ENCODE peak calls at places on chromosome 6, in seven cellular contexts. One of them, this sample, is unnamed.

GRCh38 chr6:33886673-33887144 is 82.9 kb upstream of the MLN start:
- DNase-seq in AG09319: no peak
- DNase-seq in choroid plexus epithelial cell: peak; percentile 11
- DNase-seq in brain microvascular endothelial cell: no peak
- DNase-seq in cardiac muscle cell: peak; percentile 97
- DNase-seq in GM13976: no peak
- DNase-seq in CD8-positive, alpha-beta T cell: no peak
- DNase-seq in this sample: no peak

GRCh38 chr6:133888931-133889556 is at the start of gene TCF21:
- DNase-seq in choroid plexus epithelial cell: peak; percentile 65
- DNase-seq in CD8-positive, alpha-beta T cell: no peak
- DNase-seq in GM13976: no peak
- DNase-seq in AG09319: no peak
- DNase-seq in cardiac muscle cell: peak; percentile 85
- DNase-seq in brain microvascular endothelial cell: no peak
- DNase-seq in this sample: no peak

GRCh38 chr6:137387365-137387764 is 106.8 kb downstream of the OLIG3 start:
- DNase-seq in brain microvascular endothelial cell: no peak
- DNase-seq in choroid plexus epithelial cell: no peak
- DNase-seq in AG09319: no peak
- DNase-seq in CD8-positive, alpha-beta T cell: no peak
- DNase-seq in cardiac muscle cell: no peak
- DNase-seq in GM13976: no peak
- DNase-seq in this sample: no peak

GRCh38 chr6:151385177-151385576 is 6.2 kb downstream of the ZBTB2 start:
- DNase-seq in brain microvascular endothelial cell: no peak
- DNase-seq in choroid plexus epithelial cell: no peak
- DNase-seq in AG09319: no peak
- DNase-seq in GM13976: peak; percentile 36
- DNase-seq in CD8-positive, alpha-beta T cell: no peak
- DNase-seq in cardiac muscle cell: no peak
- DNase-seq in this sample: no peak

GRCh38 chr6:154909821-154910220 is 85.3 kb upstream of the TIAM2 start:
- DNase-seq in AG09319: peak; percentile 22
- DNase-seq in GM13976: no peak
- DNase-seq in cardiac muscle cell: peak; percentile 75
- DNase-seq in brain microvascular endothelial cell: no peak
- DNase-seq in CD8-positive, alpha-beta T cell: no peak
- DNase-seq in choroid plexus epithelial cell: peak; percentile 59
- DNase-seq in this sample: no peak

GRCh38 chr6:51260003-51260402 is 441.3 kb downstream of the TFAP2B start:
- DNase-seq in cardiac muscle cell: no peak
- DNase-seq in GM13976: no peak
- DNase-seq in brain microvascular endothelial cell: no peak
- DNase-seq in choroid plexus epithelial cell: no peak
- DNase-seq in CD8-positive, alpha-beta T cell: no peak
- DNase-seq in AG09319: no peak
- DNase-seq in this sample: no peak

GRCh38 chr6:142846883-142847287 is 98.1 kb downstream of the HIVEP2 start:
- DNase-seq in AG09319: peak; percentile 60
- DNase-seq in GM13976: no peak
- DNase-seq in choroid plexus epithelial cell: peak; percentile 95
- DNase-seq in brain microvascular endothelial cell: peak; percentile 95
- DNase-seq in CD8-positive, alpha-beta T cell: no peak
- DNase-seq in cardiac muscle cell: peak; percentile 67
- DNase-seq in this sample: no peak

GRCh38 chr6:125544819-125545218 is 204.6 kb upstream of the HEY2 start:
- DNase-seq in cardiac muscle cell: no peak
- DNase-seq in GM13976: no peak
- DNase-seq in brain microvascular endothelial cell: no peak
- DNase-seq in choroid plexus epithelial cell: no peak
- DNase-seq in AG09319: no peak
- DNase-seq in CD8-positive, alpha-beta T cell: no peak
- DNase-seq in this sample: no peak

GRCh38 chr6:72861935-72862432 is 240.1 kb downstream of the KCNQ5 start:
- DNase-seq in brain microvascular endothelial cell: peak; percentile 6
- DNase-seq in AG09319: peak; percentile 12
- DNase-seq in GM13976: peak; percentile 9
- DNase-seq in CD8-positive, alpha-beta T cell: no peak
- DNase-seq in cardiac muscle cell: peak; percentile 50
- DNase-seq in choroid plexus epithelial cell: peak; percentile 6
- DNase-seq in this sample: no peak

GRCh38 chr6:124882580-124883393 is 79.5 kb upstream of the RNF217 start:
- DNase-seq in brain microvascular endothelial cell: no peak
- DNase-seq in GM13976: no peak
- DNase-seq in AG09319: peak; percentile 16
- DNase-seq in cardiac muscle cell: peak; percentile 70
- DNase-seq in choroid plexus epithelial cell: peak; percentile 66
- DNase-seq in CD8-positive, alpha-beta T cell: no peak
- DNase-seq in this sample: no peak

GRCh38 chr6:121651420-121651819 is 216.0 kb downstream of the GJA1 start:
- DNase-seq in AG09319: no peak
- DNase-seq in brain microvascular endothelial cell: peak; percentile 22
- DNase-seq in cardiac muscle cell: peak; percentile 21
- DNase-seq in choroid plexus epithelial cell: peak; percentile 86
- DNase-seq in GM13976: no peak
- DNase-seq in CD8-positive, alpha-beta T cell: no peak
- DNase-seq in this sample: no peak

GRCh38 chr6:23621026-23621425 is 505.0 kb upstream of the NRSN1 start:
- DNase-seq in cardiac muscle cell: peak; percentile 45
- DNase-seq in GM13976: no peak
- DNase-seq in choroid plexus epithelial cell: peak; percentile 56
- DNase-seq in AG09319: no peak
- DNase-seq in CD8-positive, alpha-beta T cell: no peak
- DNase-seq in brain microvascular endothelial cell: peak; percentile 21
- DNase-seq in this sample: no peak

GRCh38 chr6:31907158-31907813 is 5.4 kb upstream of the ZBTB12 start:
- DNase-seq in CD8-positive, alpha-beta T cell: no peak
- DNase-seq in brain microvascular endothelial cell: peak; percentile 36
- DNase-seq in GM13976: no peak
- DNase-seq in choroid plexus epithelial cell: peak; percentile 94
- DNase-seq in AG09319: peak; percentile 64
- DNase-seq in cardiac muscle cell: peak; percentile 97
- DNase-seq in this sample: no peak

GRCh38 chr6:7332090-7332745 is 19.2 kb upstream of the SSR1 start:
- DNase-seq in CD8-positive, alpha-beta T cell: no peak
- DNase-seq in AG09319: no peak
- DNase-seq in brain microvascular endothelial cell: no peak
- DNase-seq in GM13976: no peak
- DNase-seq in cardiac muscle cell: no peak
- DNase-seq in choroid plexus epithelial cell: no peak
- DNase-seq in this sample: no peak

GRCh38 chr6:99836471-99836870 is 157.6 kb downstream of the MCHR2 start:
- DNase-seq in cardiac muscle cell: no peak
- DNase-seq in choroid plexus epithelial cell: no peak
- DNase-seq in brain microvascular endothelial cell: no peak
- DNase-seq in CD8-positive, alpha-beta T cell: no peak
- DNase-seq in AG09319: no peak
- DNase-seq in GM13976: no peak
- DNase-seq in this sample: no peak

GRCh38 chr6:27237089-27237723 is 10.3 kb upstream of the PRSS16 start:
- DNase-seq in brain microvascular endothelial cell: peak; percentile 85
- DNase-seq in AG09319: no peak
- DNase-seq in cardiac muscle cell: peak; percentile 54
- DNase-seq in CD8-positive, alpha-beta T cell: peak; percentile 13
- DNase-seq in choroid plexus epithelial cell: peak; percentile 63
- DNase-seq in GM13976: no peak
- DNase-seq in this sample: no peak

GRCh38 chr6:87945181-87945580 is 102.5 kb upstream of the SPACA1 start:
- DNase-seq in CD8-positive, alpha-beta T cell: no peak
- DNase-seq in cardiac muscle cell: no peak
- DNase-seq in choroid plexus epithelial cell: no peak
- DNase-seq in AG09319: no peak
- DNase-seq in GM13976: no peak
- DNase-seq in brain microvascular endothelial cell: no peak
- DNase-seq in this sample: no peak

GRCh38 chr6:1562171-1562955 is 47.4 kb upstream of the FOXC1 start:
- DNase-seq in cardiac muscle cell: no peak
- DNase-seq in GM13976: no peak
- DNase-seq in CD8-positive, alpha-beta T cell: no peak
- DNase-seq in choroid plexus epithelial cell: no peak
- DNase-seq in AG09319: no peak
- DNase-seq in brain microvascular endothelial cell: no peak
- DNase-seq in this sample: no peak

GRCh38 chr6:52552278-52552643 is 24.6 kb downstream of the TRAM2 start:
- DNase-seq in choroid plexus epithelial cell: no peak
- DNase-seq in CD8-positive, alpha-beta T cell: no peak
- DNase-seq in AG09319: no peak
- DNase-seq in brain microvascular endothelial cell: no peak
- DNase-seq in cardiac muscle cell: no peak
- DNase-seq in GM13976: peak; percentile 41
- DNase-seq in this sample: no peak

GRCh38 chr6:163122365-163122764 is 292.2 kb upstream of the QKI start:
- DNase-seq in AG09319: no peak
- DNase-seq in CD8-positive, alpha-beta T cell: no peak
- DNase-seq in cardiac muscle cell: no peak
- DNase-seq in GM13976: no peak
- DNase-seq in choroid plexus epithelial cell: no peak
- DNase-seq in brain microvascular endothelial cell: no peak
- DNase-seq in this sample: no peak

GRCh38 chr6:155861821-155862220 is 406.2 kb upstream of the NOX3 start:
- DNase-seq in cardiac muscle cell: no peak
- DNase-seq in CD8-positive, alpha-beta T cell: no peak
- DNase-seq in AG09319: no peak
- DNase-seq in choroid plexus epithelial cell: no peak
- DNase-seq in GM13976: no peak
- DNase-seq in brain microvascular endothelial cell: no peak
- DNase-seq in this sample: no peak

GRCh38 chr6:167980911-167981310 is 16.6 kb upstream of the KIF25 start:
- DNase-seq in CD8-positive, alpha-beta T cell: no peak
- DNase-seq in GM13976: no peak
- DNase-seq in choroid plexus epithelial cell: peak; percentile 36
- DNase-seq in brain microvascular endothelial cell: no peak
- DNase-seq in cardiac muscle cell: no peak
- DNase-seq in AG09319: no peak
- DNase-seq in this sample: no peak

GRCh38 chr6:87731818-87732661 is 30.0 kb upstream of the AKIRIN2 start:
- DNase-seq in AG09319: peak; percentile 89
- DNase-seq in brain microvascular endothelial cell: peak; percentile 59
- DNase-seq in cardiac muscle cell: peak; percentile 99
- DNase-seq in choroid plexus epithelial cell: peak; percentile 98
- DNase-seq in CD8-positive, alpha-beta T cell: peak; percentile 21
- DNase-seq in GM13976: no peak
- DNase-seq in this sample: no peak

DNA sequence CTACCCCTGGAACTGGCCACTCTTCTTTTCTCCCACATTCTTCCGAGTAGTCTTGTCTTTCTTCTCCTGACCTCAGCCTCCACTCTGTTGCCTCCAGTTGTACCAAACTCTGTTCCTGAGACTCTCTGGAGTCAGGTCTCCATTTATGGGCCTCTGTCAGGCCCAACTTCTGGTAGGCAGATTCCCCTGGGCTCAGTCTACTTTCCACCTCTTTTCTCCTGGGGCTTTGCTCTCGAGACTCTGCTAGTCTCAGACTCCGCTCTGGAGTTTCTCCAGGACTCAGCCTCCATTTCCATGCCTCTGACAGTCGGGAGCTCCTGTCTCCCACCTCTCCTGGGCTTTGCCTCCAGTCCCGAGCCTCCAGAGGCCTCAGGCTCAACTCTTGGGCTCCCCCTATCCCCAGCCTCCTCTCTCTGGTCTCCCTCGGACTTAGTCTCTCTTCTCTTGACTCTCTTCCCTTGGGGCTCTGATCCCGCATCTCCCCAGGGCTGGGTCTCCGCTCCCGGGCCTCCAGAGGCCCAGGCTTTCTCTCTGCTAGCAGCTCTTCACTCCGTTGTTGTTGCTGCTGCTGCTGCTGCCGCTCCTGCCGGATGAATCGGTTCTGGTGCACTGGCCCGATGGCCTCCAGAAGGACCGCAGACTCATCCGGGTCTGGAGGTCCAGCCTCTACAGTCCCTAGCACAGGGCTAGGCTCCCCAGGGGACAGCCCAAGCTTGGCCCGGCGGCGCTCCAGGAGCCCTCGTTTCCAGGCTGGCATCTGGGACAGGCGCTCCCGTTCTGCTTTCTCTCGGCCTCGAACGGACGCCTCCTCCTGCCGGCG is 1.1 kb downstream of the PPP1R18 start:
- DNase-seq in GM13976: no peak
- DNase-seq in choroid plexus epithelial cell: no peak
- DNase-seq in CD8-positive, alpha-beta T cell: peak; percentile 20
- DNase-seq in cardiac muscle cell: no peak
- DNase-seq in brain microvascular endothelial cell: no peak
- DNase-seq in AG09319: no peak
- DNase-seq in this sample: no peak
- TF ChIP-seq CTCF in GM13976: peak; percentile 35
- TF ChIP-seq CTCF in choroid plexus epithelial cell: peak; percentile 49
- TF ChIP-seq CTCF in CD8-positive, alpha-beta T cell: no peak
- TF ChIP-seq CTCF in cardiac muscle cell: peak; percentile 41
- TF ChIP-seq CTCF in brain microvascular endothelial cell: peak; percentile 60
- TF ChIP-seq CTCF in AG09319: peak; percentile 21
- TF ChIP-seq CTCF in this sample: no peak

GRCh38 chr6:15642276-15642675 is 20.6 kb downstream of the DTNBP1 start:
- DNase-seq in cardiac muscle cell: peak; percentile 9
- DNase-seq in CD8-positive, alpha-beta T cell: no peak
- DNase-seq in AG09319: no peak
- DNase-seq in GM13976: no peak
- DNase-seq in brain microvascular endothelial cell: no peak
- DNase-seq in choroid plexus epithelial cell: peak; percentile 41
- DNase-seq in this sample: no peak
- TF ChIP-seq CTCF in cardiac muscle cell: peak; percentile 39
- TF ChIP-seq CTCF in CD8-positive, alpha-beta T cell: no peak
- TF ChIP-seq CTCF in AG09319: peak; percentile 4
- TF ChIP-seq CTCF in GM13976: no peak
- TF ChIP-seq CTCF in brain microvascular endothelial cell: peak; percentile 61
- TF ChIP-seq CTCF in choroid plexus epithelial cell: peak; percentile 65
- TF ChIP-seq CTCF in this sample: no peak

DNA sequence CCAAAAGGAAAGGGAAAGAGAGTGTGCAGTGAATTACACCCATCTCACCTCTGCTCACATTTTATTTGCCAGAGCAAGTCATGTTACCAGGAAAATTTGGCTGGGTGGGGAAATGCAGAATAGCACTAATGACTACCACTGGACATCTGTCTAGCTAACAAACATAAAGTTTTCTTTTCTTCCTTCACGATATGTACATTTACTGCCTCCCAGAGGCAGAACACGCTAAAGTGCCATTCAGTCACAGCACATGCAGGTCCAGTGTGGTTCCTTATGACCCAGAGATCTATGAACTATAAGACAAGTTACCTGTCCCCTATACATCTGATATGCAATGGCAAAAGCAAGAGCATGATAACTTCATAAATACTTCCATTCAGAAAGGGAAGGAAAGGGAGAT is 194.1 kb downstream of the OGFRL1 start:
- DNase-seq in CD8-positive, alpha-beta T cell: no peak
- DNase-seq in cardiac muscle cell: peak; percentile 64
- DNase-seq in AG09319: no peak
- DNase-seq in choroid plexus epithelial cell: peak; percentile 66
- DNase-seq in brain microvascular endothelial cell: no peak
- DNase-seq in GM13976: no peak
- DNase-seq in this sample: no peak
- TF ChIP-seq CTCF in CD8-positive, alpha-beta T cell: no peak
- TF ChIP-seq CTCF in cardiac muscle cell: peak; percentile 45
- TF ChIP-seq CTCF in AG09319: peak; percentile 25
- TF ChIP-seq CTCF in choroid plexus epithelial cell: peak; percentile 50
- TF ChIP-seq CTCF in brain microvascular endothelial cell: peak; percentile 51
- TF ChIP-seq CTCF in GM13976: no peak
- TF ChIP-seq CTCF in this sample: no peak

DNA sequence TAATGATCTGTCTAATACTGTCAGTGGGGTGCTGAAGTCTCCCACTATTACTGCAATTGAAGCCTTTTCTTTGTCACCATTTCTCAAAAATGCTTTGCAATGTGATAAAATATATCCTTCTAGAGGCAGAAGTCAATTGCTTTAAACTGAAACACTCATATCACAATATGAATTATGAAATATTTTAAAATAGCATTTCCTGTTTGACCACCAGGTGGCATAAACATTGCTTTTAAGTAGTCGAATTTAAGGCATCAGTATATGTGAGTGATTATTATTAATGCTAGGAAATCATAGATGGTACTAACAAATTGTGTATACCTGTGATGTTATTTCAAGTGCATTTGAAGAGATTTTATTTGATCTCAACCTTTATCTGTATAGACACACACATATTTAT is 87.5 kb downstream of the MEI4 start:
- DNase-seq in brain microvascular endothelial cell: no peak
- DNase-seq in GM13976: peak; percentile 11
- DNase-seq in cardiac muscle cell: peak; percentile 8
- DNase-seq in choroid plexus epithelial cell: peak; percentile 67
- DNase-seq in AG09319: no peak
- DNase-seq in CD8-positive, alpha-beta T cell: no peak
- DNase-seq in this sample: no peak
- TF ChIP-seq CTCF in brain microvascular endothelial cell: peak; percentile 14
- TF ChIP-seq CTCF in GM13976: peak; percentile 25
- TF ChIP-seq CTCF in cardiac muscle cell: peak; percentile 24
- TF ChIP-seq CTCF in choroid plexus epithelial cell: peak; percentile 54
- TF ChIP-seq CTCF in AG09319: peak; percentile 4
- TF ChIP-seq CTCF in CD8-positive, alpha-beta T cell: no peak
- TF ChIP-seq CTCF in this sample: no peak

This sample was measured in activated B cell treated with CpG ODN at 0.5 μM for 24 hours.